ENCODE peak calls at places on chromosome 14, in five cellular contexts. One of them, this sample, is unnamed. For H3K4me1, the result is how much of the 10 kb centered on the place peaks cover.

GRCh38 chr14:22382955-22383354 is 206.1 kb downstream of the DAD1 start:
- DNase-seq in OCI-LY7: no peak
- DNase-seq in cardiac muscle cell: no peak
- DNase-seq in lower lobe of right lung: no peak
- DNase-seq in right lobe of liver: no peak
- DNase-seq in this sample: no peak

GRCh38 chr14:22276913-22277816 is 311.9 kb downstream of the DAD1 start:
- DNase-seq in lower lobe of right lung: no peak
- DNase-seq in OCI-LY7: peak
- DNase-seq in cardiac muscle cell: peak
- DNase-seq in right lobe of liver: no peak
- DNase-seq in this sample: no peak

GRCh38 chr14:51394391-51394790 is 154.3 kb downstream of the TMX1 start:
- DNase-seq in cardiac muscle cell: no peak
- DNase-seq in lower lobe of right lung: no peak
- DNase-seq in OCI-LY7: no peak
- DNase-seq in right lobe of liver: no peak
- DNase-seq in this sample: no peak

GRCh38 chr14:62592877-62593276 is 452.4 kb downstream of the KCNH5 start:
- DNase-seq in OCI-LY7: no peak
- DNase-seq in cardiac muscle cell: no peak
- DNase-seq in lower lobe of right lung: no peak
- DNase-seq in right lobe of liver: no peak
- DNase-seq in this sample: no peak

GRCh38 chr14:101174980-101175606 is 271.6 kb upstream of the RTL1 start:
- DNase-seq in right lobe of liver: no peak
- DNase-seq in OCI-LY7: no peak
- DNase-seq in lower lobe of right lung: no peak
- DNase-seq in cardiac muscle cell: no peak
- DNase-seq in this sample: peak

GRCh38 chr14:26765768-26766550 is 168.1 kb upstream of the NOVA1 start:
- DNase-seq in cardiac muscle cell: peak
- DNase-seq in right lobe of liver: peak
- DNase-seq in OCI-LY7: no peak
- DNase-seq in lower lobe of right lung: no peak
- DNase-seq in this sample: peak

GRCh38 chr14:105092124-105092911 is 27.1 kb upstream of the GPR132 start:
- DNase-seq in right lobe of liver: no peak
- DNase-seq in lower lobe of right lung: peak
- DNase-seq in cardiac muscle cell: no peak
- DNase-seq in OCI-LY7: no peak
- DNase-seq in this sample: peak

GRCh38 chr14:69716483-69717187 is 50.3 kb upstream of the SRSF5 start:
- DNase-seq in OCI-LY7: no peak
- DNase-seq in right lobe of liver: no peak
- DNase-seq in cardiac muscle cell: peak
- DNase-seq in lower lobe of right lung: no peak
- DNase-seq in this sample: no peak

GRCh38 chr14:21525995-21526671 is at the start of gene SALL2:
- DNase-seq in right lobe of liver: peak
- DNase-seq in lower lobe of right lung: peak
- DNase-seq in cardiac muscle cell: peak
- DNase-seq in OCI-LY7: peak
- DNase-seq in this sample: peak

GRCh38 chr14:101477648-101478047 is 83.6 kb upstream of the DIO3 start:
- DNase-seq in cardiac muscle cell: no peak
- DNase-seq in OCI-LY7: no peak
- DNase-seq in lower lobe of right lung: no peak
- DNase-seq in right lobe of liver: peak
- DNase-seq in this sample: no peak

GRCh38 chr14:91899213-91899612 is 31.9 kb upstream of the TC2N start:
- DNase-seq in right lobe of liver: peak
- DNase-seq in OCI-LY7: peak
- DNase-seq in lower lobe of right lung: no peak
- DNase-seq in cardiac muscle cell: no peak
- DNase-seq in this sample: no peak

GRCh38 chr14:50366115-50366514 is 30.6 kb downstream of the CDKL1 start:
- DNase-seq in cardiac muscle cell: no peak
- DNase-seq in lower lobe of right lung: no peak
- DNase-seq in OCI-LY7: no peak
- DNase-seq in right lobe of liver: peak
- DNase-seq in this sample: no peak

GRCh38 chr14:69710378-69710777 is 56.6 kb upstream of the SRSF5 start:
- DNase-seq in lower lobe of right lung: no peak
- DNase-seq in OCI-LY7: no peak
- DNase-seq in cardiac muscle cell: no peak
- DNase-seq in right lobe of liver: no peak
- DNase-seq in this sample: no peak

GRCh38 chr14:75861161-75861621 is 120.6 kb downstream of the TGFB3 start:
- DNase-seq in lower lobe of right lung: no peak
- DNase-seq in right lobe of liver: no peak
- DNase-seq in OCI-LY7: no peak
- DNase-seq in cardiac muscle cell: peak
- DNase-seq in this sample: no peak

GRCh38 chr14:69351385-69351784 is 46.7 kb downstream of the ERH start:
- DNase-seq in cardiac muscle cell: no peak
- DNase-seq in lower lobe of right lung: no peak
- DNase-seq in right lobe of liver: no peak
- DNase-seq in OCI-LY7: peak
- DNase-seq in this sample: no peak

GRCh38 chr14:81211844-81212243 is 8.9 kb downstream of the GTF2A1 start:
- DNase-seq in cardiac muscle cell: peak
- DNase-seq in lower lobe of right lung: no peak
- DNase-seq in OCI-LY7: peak
- DNase-seq in right lobe of liver: peak
- DNase-seq in this sample: no peak

GRCh38 chr14:88166616-88167015 is 156.5 kb downstream of the KCNK10 start:
- DNase-seq in OCI-LY7: no peak
- DNase-seq in right lobe of liver: no peak
- DNase-seq in lower lobe of right lung: no peak
- DNase-seq in cardiac muscle cell: no peak
- DNase-seq in this sample: no peak

GRCh38 chr14:69038449-69039286 is 59.6 kb upstream of the ACTN1 start:
- DNase-seq in lower lobe of right lung: no peak
- DNase-seq in cardiac muscle cell: peak
- DNase-seq in right lobe of liver: no peak
- DNase-seq in OCI-LY7: no peak
- DNase-seq in this sample: no peak

GRCh38 chr14:24251880-24252288 is 9.5 kb upstream of the TINF2 start:
- DNase-seq in OCI-LY7: no peak
- DNase-seq in cardiac muscle cell: peak
- DNase-seq in right lobe of liver: no peak
- DNase-seq in lower lobe of right lung: no peak
- DNase-seq in this sample: peak

GRCh38 chr14:24296341-24297157 is 3.0 kb downstream of the DHRS1 start:
- DNase-seq in cardiac muscle cell: peak
- DNase-seq in OCI-LY7: peak
- DNase-seq in lower lobe of right lung: peak
- DNase-seq in right lobe of liver: no peak
- DNase-seq in this sample: peak

GRCh38 chr14:33810308-33810707 is 140.6 kb downstream of the EGLN3 start:
- DNase-seq in right lobe of liver: no peak
- DNase-seq in cardiac muscle cell: peak
- DNase-seq in lower lobe of right lung: no peak
- DNase-seq in OCI-LY7: no peak
- DNase-seq in this sample: no peak

GRCh38 chr14:75280448-75280830 is 1.8 kb downstream of the FOS start:
- DNase-seq in OCI-LY7: no peak
- DNase-seq in right lobe of liver: no peak
- DNase-seq in lower lobe of right lung: no peak
- DNase-seq in cardiac muscle cell: no peak
- DNase-seq in this sample: no peak

GRCh38 chr14:71754422-71755095 is 177.7 kb upstream of the RGS6 start:
- DNase-seq in lower lobe of right lung: no peak
- DNase-seq in OCI-LY7: no peak
- DNase-seq in right lobe of liver: no peak
- DNase-seq in cardiac muscle cell: no peak
- DNase-seq in this sample: peak

GRCh38 chr14:73008501-73008900 is 18.4 kb downstream of the ZFYVE1 start:
- DNase-seq in OCI-LY7: no peak
- DNase-seq in lower lobe of right lung: no peak
- DNase-seq in right lobe of liver: no peak
- DNase-seq in cardiac muscle cell: peak
- DNase-seq in this sample: no peak

GRCh38 chr14:88463318-88463717 is 77.9 kb downstream of the SPATA7 start:
- DNase-seq in OCI-LY7: peak
- DNase-seq in right lobe of liver: no peak
- DNase-seq in cardiac muscle cell: peak
- DNase-seq in lower lobe of right lung: no peak
- DNase-seq in this sample: no peak

GRCh38 chr14:48129472-48129871 is 454.1 kb upstream of the MDGA2 start:
- DNase-seq in cardiac muscle cell: no peak
- DNase-seq in right lobe of liver: no peak
- DNase-seq in lower lobe of right lung: no peak
- DNase-seq in OCI-LY7: no peak
- DNase-seq in this sample: no peak

GRCh38 chr14:105851716-105852377 is 325.5 kb downstream of the TMEM121 start:
- DNase-seq in right lobe of liver: no peak
- DNase-seq in cardiac muscle cell: no peak
- DNase-seq in lower lobe of right lung: peak
- DNase-seq in OCI-LY7: peak
- DNase-seq in this sample: peak

GRCh38 chr14:105168979-105169507 is 467 bp upstream of the JAG2 start:
- DNase-seq in right lobe of liver: no peak
- DNase-seq in OCI-LY7: peak
- DNase-seq in lower lobe of right lung: no peak
- DNase-seq in cardiac muscle cell: peak
- DNase-seq in this sample: no peak

GRCh38 chr14:81363746-81364400 is 36.3 kb downstream of the STON2 start:
- DNase-seq in OCI-LY7: peak
- DNase-seq in right lobe of liver: no peak
- DNase-seq in lower lobe of right lung: no peak
- DNase-seq in cardiac muscle cell: no peak
- DNase-seq in this sample: no peak

GRCh38 chr14:39731912-39732311 is 299.7 kb upstream of the FBXO33 start:
- DNase-seq in cardiac muscle cell: no peak
- DNase-seq in OCI-LY7: peak
- DNase-seq in right lobe of liver: no peak
- DNase-seq in lower lobe of right lung: no peak
- DNase-seq in this sample: no peak

GRCh38 chr14:99190696-99191662 is 81.0 kb downstream of the BCL11B start:
- DNase-seq in cardiac muscle cell: no peak
- DNase-seq in lower lobe of right lung: no peak
- DNase-seq in OCI-LY7: no peak
- DNase-seq in right lobe of liver: no peak
- DNase-seq in this sample: no peak

GRCh38 chr14:96108061-96108795 is 69.1 kb downstream of the C14orf132 start:
- DNase-seq in lower lobe of right lung: no peak
- DNase-seq in cardiac muscle cell: no peak
- DNase-seq in right lobe of liver: no peak
- DNase-seq in OCI-LY7: no peak
- DNase-seq in this sample: no peak

GRCh38 chr14:72730468-72730867 is 163.4 kb downstream of the DPF3 start:
- DNase-seq in cardiac muscle cell: no peak
- DNase-seq in OCI-LY7: no peak
- DNase-seq in lower lobe of right lung: no peak
- DNase-seq in right lobe of liver: no peak
- DNase-seq in this sample: no peak

GRCh38 chr14:32480337-32480736 is 151.2 kb downstream of the AKAP6 start:
- DNase-seq in OCI-LY7: no peak
- DNase-seq in lower lobe of right lung: no peak
- DNase-seq in cardiac muscle cell: no peak
- DNase-seq in right lobe of liver: no peak
- DNase-seq in this sample: no peak

GRCh38 chr14:90809530-90810312 is 6.5 kb downstream of the TTC7B start:
- DNase-seq in lower lobe of right lung: no peak
- DNase-seq in cardiac muscle cell: no peak
- DNase-seq in right lobe of liver: no peak
- DNase-seq in OCI-LY7: no peak
- DNase-seq in this sample: no peak

GRCh38 chr14:61320806-61321384 is 484 bp upstream of the PRKCH start:
- DNase-seq in OCI-LY7: no peak
- DNase-seq in lower lobe of right lung: no peak
- DNase-seq in right lobe of liver: no peak
- DNase-seq in cardiac muscle cell: no peak
- DNase-seq in this sample: no peak
- H3K4me3 ChIP-seq in OCI-LY7: no peak
- H3K4me3 ChIP-seq in lower lobe of right lung: peak
- H3K4me3 ChIP-seq in right lobe of liver: peak
- H3K4me3 ChIP-seq in cardiac muscle cell: peak
- H3K4me3 ChIP-seq in this sample: peak

GRCh38 chr14:65208548-65208947 is 106.2 kb upstream of the MAX start:
- DNase-seq in right lobe of liver: no peak
- DNase-seq in OCI-LY7: peak
- DNase-seq in cardiac muscle cell: no peak
- DNase-seq in lower lobe of right lung: no peak
- DNase-seq in this sample: no peak
- H3K4me1 ChIP-seq in right lobe of liver: under half
- H3K4me1 ChIP-seq in OCI-LY7: half or more
- H3K4me1 ChIP-seq in cardiac muscle cell: under half
- H3K4me1 ChIP-seq in lower lobe of right lung: under half
- H3K4me1 ChIP-seq in this sample: under half

DNA sequence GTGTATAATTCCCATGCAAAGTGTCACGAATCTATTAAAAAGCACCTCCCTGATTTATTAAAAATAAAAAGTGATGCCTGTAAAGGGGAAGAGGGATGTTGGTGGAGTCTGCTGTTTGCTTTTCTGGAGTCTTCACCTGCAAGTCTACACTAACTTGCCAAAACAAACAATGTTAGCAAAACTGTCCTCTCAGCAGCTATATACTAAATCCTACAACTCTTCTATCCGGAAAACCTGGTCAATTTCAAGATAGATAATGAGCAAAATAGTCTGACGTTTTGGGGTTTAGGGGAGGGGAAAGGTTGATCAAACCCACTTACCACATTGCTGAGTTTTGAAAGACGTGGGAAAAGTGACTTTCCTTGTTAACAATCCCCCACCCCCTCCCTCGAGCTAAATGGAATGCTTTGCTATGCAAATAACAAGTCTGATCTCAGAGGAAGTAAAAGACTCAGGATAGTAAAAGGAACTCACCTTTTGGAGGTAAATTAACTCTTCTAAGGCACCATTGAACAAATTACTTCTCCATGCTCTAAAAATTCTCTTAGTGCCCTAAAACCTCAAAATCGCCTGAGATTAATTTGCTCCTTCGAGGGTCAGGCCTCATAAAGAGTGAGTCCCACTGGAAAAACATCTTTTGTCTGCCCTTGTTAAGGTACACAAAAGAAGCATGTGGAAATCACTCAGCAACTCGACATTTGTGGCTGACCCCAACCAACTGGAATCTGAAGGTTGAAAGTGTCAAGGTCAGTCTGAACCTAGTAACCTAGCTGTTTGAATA is 13.5 kb downstream of the BMP4 start:
- DNase-seq in cardiac muscle cell: no peak
- DNase-seq in OCI-LY7: no peak
- DNase-seq in right lobe of liver: no peak
- DNase-seq in lower lobe of right lung: no peak
- DNase-seq in this sample: no peak
- H3K4me3 ChIP-seq in cardiac muscle cell: no peak
- H3K4me3 ChIP-seq in OCI-LY7: no peak
- H3K4me3 ChIP-seq in right lobe of liver: no peak
- H3K4me3 ChIP-seq in lower lobe of right lung: no peak
- H3K4me3 ChIP-seq in this sample: no peak

DNA sequence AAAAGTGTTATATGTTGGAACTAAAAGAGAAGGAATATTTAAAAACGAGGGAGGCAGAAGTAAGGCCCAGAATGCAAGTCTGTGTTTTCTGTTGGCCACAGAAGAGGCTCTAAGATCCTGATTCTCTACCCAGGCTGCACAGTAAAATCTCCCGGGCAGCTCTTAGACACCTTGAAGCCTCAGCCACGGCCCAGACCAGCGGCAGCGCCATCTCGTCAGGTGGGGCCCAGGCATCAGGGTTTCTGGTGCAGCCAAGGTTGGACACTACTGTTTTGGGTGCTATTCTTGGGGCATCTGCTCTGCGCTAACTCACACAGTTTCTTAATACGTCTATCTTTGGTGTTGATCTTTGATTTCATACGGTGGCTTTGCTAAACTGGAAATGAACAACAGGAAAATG is 16.8 kb downstream of the FAM181A start:
- DNase-seq in lower lobe of right lung: no peak
- DNase-seq in OCI-LY7: no peak
- DNase-seq in right lobe of liver: no peak
- DNase-seq in cardiac muscle cell: no peak
- DNase-seq in this sample: peak
- H3K4me1 ChIP-seq in lower lobe of right lung: under half
- H3K4me1 ChIP-seq in OCI-LY7: under half
- H3K4me1 ChIP-seq in right lobe of liver: under half
- H3K4me1 ChIP-seq in cardiac muscle cell: under half
- H3K4me1 ChIP-seq in this sample: under half